ENCODE peak calls at places on chromosomes 4 and X, in five cellular contexts. E, P, K, T and I are unnamed samples.

GRCh38 chr4:80448056-80448455 is 112.5 kb downstream of the CFAP299 start:
- DNase-seq in E (no peak), P (no peak), K (no peak), T (no peak), I (no peak)

GRCh38 chr4:165560941-165561340 is 182.1 kb downstream of the CPE start:
- DNase-seq in E (no peak), P (no peak), K (no peak), T (no peak), I (no peak)

GRCh38 chr4:72302981-72303704 is 265.9 kb downstream of the ADAMTS3 start:
- DNase-seq in E (peak), P (no peak), K (no peak), T (peak), I (peak)

GRCh38 chrX:51893931-51894696 is 691 bp downstream of the MAGED1 start:
- DNase-seq in E (peak), P (no peak), K (peak), T (peak), I (peak)

GRCh38 chr4:8773124-8773931 is 98.3 kb downstream of the HMX1 start:
- DNase-seq in E (no peak), P (peak), K (no peak), T (no peak), I (no peak)

GRCh38 chr4:61202638-61203495 is 2.7 kb downstream of the ADGRL3 start:
- DNase-seq in E (peak), P (no peak), K (no peak), T (no peak), I (no peak)

GRCh38 chr4:138242830-138243149 is 641 bp upstream of the SLC7A11 start:
- DNase-seq in E (no peak), P (no peak), K (no peak), T (no peak), I (no peak)

GRCh38 chr4:54076673-54077072 is 12.3 kb upstream of the CHIC2 start:
- DNase-seq in E (no peak), P (no peak), K (no peak), T (no peak), I (no peak)

GRCh38 chr4:74628808-74629616 is 165.3 kb downstream of the BTC start:
- DNase-seq in E (no peak), P (no peak), K (no peak), T (no peak), I (no peak)

GRCh38 chrX:78119521-78120227 is 15.6 kb downstream of the PGK1 start:
- DNase-seq in E (no peak), P (no peak), K (no peak), T (no peak), I (no peak)

GRCh38 chr4:143539670-143540023 is 26.1 kb downstream of the SMARCA5 start:
- DNase-seq in E (no peak), P (no peak), K (no peak), T (no peak), I (no peak)

GRCh38 chr4:138984647-138985046 is 30.9 kb upstream of the NOCT start:
- DNase-seq in E (no peak), P (no peak), K (no peak), T (no peak), I (no peak)

GRCh38 chrX:136468391-136469103 is 19.2 kb upstream of the BRS3 start:
- DNase-seq in E (no peak), P (no peak), K (no peak), T (no peak), I (no peak)

GRCh38 chrX:47186096-47186740 is 7.4 kb upstream of the UBA1 start:
- DNase-seq in E (no peak), P (no peak), K (no peak), T (no peak), I (no peak)

GRCh38 chrX:143429021-143429570 is 88.2 kb downstream of the SPANXN3 start:
- DNase-seq in E (no peak), P (no peak), K (no peak), T (no peak), I (no peak)

GRCh38 chrX:133859860-133860259 is 125.5 kb downstream of the GPC3 start:
- DNase-seq in E (no peak), P (no peak), K (peak), T (no peak), I (no peak)

GRCh38 chr4:166293551-166293950 is 420.5 kb downstream of the TLL1 start:
- DNase-seq in E (no peak), P (no peak), K (no peak), T (no peak), I (no peak)